ENCODE peak calls at places on chromosomes 6 and 20, in eight cellular contexts. One of them, this sample, is unnamed.

GRCh38 chr20:38214871-38215788 is 45.4 kb downstream of the KIAA1755 start:
- DNase-seq in lung: no peak
- DNase-seq in LoVo: no peak
- DNase-seq in lower leg skin: no peak
- DNase-seq in GM19239: no peak
- DNase-seq in stimulated activated naive CD4-positive, alpha-beta T cell: no peak
- DNase-seq in HT1080: no peak
- DNase-seq in Caki2: no peak
- DNase-seq in this sample: no peak

GRCh38 chr6:159094444-159095252 is 49.9 kb upstream of the TAGAP start:
- DNase-seq in Caki2: no peak
- DNase-seq in LoVo: no peak
- DNase-seq in lower leg skin: no peak
- DNase-seq in HT1080: no peak
- DNase-seq in lung: no peak
- DNase-seq in GM19239: no peak
- DNase-seq in stimulated activated naive CD4-positive, alpha-beta T cell: peak
- DNase-seq in this sample: no peak

GRCh38 chr6:54493138-54493537 is 184.9 kb downstream of the TINAG start:
- DNase-seq in LoVo: peak
- DNase-seq in stimulated activated naive CD4-positive, alpha-beta T cell: no peak
- DNase-seq in HT1080: peak
- DNase-seq in lung: no peak
- DNase-seq in lower leg skin: no peak
- DNase-seq in Caki2: peak
- DNase-seq in GM19239: no peak
- DNase-seq in this sample: no peak

GRCh38 chr6:41371992-41372525 is 36.7 kb downstream of the NCR2 start:
- DNase-seq in Caki2: peak
- DNase-seq in lung: no peak
- DNase-seq in lower leg skin: no peak
- DNase-seq in stimulated activated naive CD4-positive, alpha-beta T cell: no peak
- DNase-seq in HT1080: no peak
- DNase-seq in GM19239: no peak
- DNase-seq in LoVo: no peak
- DNase-seq in this sample: no peak

GRCh38 chr20:33408716-33409654 is 7.7 kb upstream of the CDK5RAP1 start:
- DNase-seq in GM19239: no peak
- DNase-seq in Caki2: no peak
- DNase-seq in LoVo: no peak
- DNase-seq in lower leg skin: no peak
- DNase-seq in lung: no peak
- DNase-seq in HT1080: no peak
- DNase-seq in stimulated activated naive CD4-positive, alpha-beta T cell: no peak
- DNase-seq in this sample: no peak

GRCh38 chr6:52672422-52673025 is 1.6 kb downstream of the TMEM14A start:
- DNase-seq in stimulated activated naive CD4-positive, alpha-beta T cell: no peak
- DNase-seq in GM19239: no peak
- DNase-seq in Caki2: peak
- DNase-seq in LoVo: peak
- DNase-seq in HT1080: peak
- DNase-seq in lung: no peak
- DNase-seq in lower leg skin: no peak
- DNase-seq in this sample: no peak

GRCh38 chr6:19433101-19433500 is 404.1 kb upstream of the ID4 start:
- DNase-seq in lung: no peak
- DNase-seq in stimulated activated naive CD4-positive, alpha-beta T cell: no peak
- DNase-seq in GM19239: no peak
- DNase-seq in lower leg skin: no peak
- DNase-seq in HT1080: no peak
- DNase-seq in LoVo: no peak
- DNase-seq in Caki2: no peak
- DNase-seq in this sample: no peak

GRCh38 chr6:143064996-143065683 is 4.5 kb downstream of the AIG1 start:
- DNase-seq in HT1080: peak
- DNase-seq in lung: no peak
- DNase-seq in GM19239: no peak
- DNase-seq in LoVo: no peak
- DNase-seq in Caki2: peak
- DNase-seq in lower leg skin: no peak
- DNase-seq in stimulated activated naive CD4-positive, alpha-beta T cell: no peak
- DNase-seq in this sample: no peak

GRCh38 chr20:31602430-31602778 is 2.7 kb upstream of the ID1 start:
- DNase-seq in LoVo: no peak
- DNase-seq in HT1080: no peak
- DNase-seq in Caki2: no peak
- DNase-seq in lung: no peak
- DNase-seq in GM19239: no peak
- DNase-seq in stimulated activated naive CD4-positive, alpha-beta T cell: no peak
- DNase-seq in lower leg skin: no peak
- DNase-seq in this sample: no peak

GRCh38 chr6:111775145-111775936 is 97.9 kb downstream of the FYN start:
- DNase-seq in lower leg skin: no peak
- DNase-seq in Caki2: no peak
- DNase-seq in stimulated activated naive CD4-positive, alpha-beta T cell: no peak
- DNase-seq in LoVo: no peak
- DNase-seq in GM19239: no peak
- DNase-seq in lung: no peak
- DNase-seq in HT1080: no peak
- DNase-seq in this sample: no peak

GRCh38 chr20:14441201-14441600 is 103.8 kb upstream of the FLRT3 start:
- DNase-seq in HT1080: peak
- DNase-seq in lower leg skin: no peak
- DNase-seq in Caki2: no peak
- DNase-seq in LoVo: no peak
- DNase-seq in lung: no peak
- DNase-seq in GM19239: no peak
- DNase-seq in stimulated activated naive CD4-positive, alpha-beta T cell: no peak
- DNase-seq in this sample: no peak

GRCh38 chr6:52390361-52390727 is 28.4 kb downstream of the PAQR8 start:
- DNase-seq in HT1080: peak
- DNase-seq in lower leg skin: no peak
- DNase-seq in GM19239: peak
- DNase-seq in Caki2: peak
- DNase-seq in stimulated activated naive CD4-positive, alpha-beta T cell: peak
- DNase-seq in LoVo: peak
- DNase-seq in lung: no peak
- DNase-seq in this sample: peak

This sample was measured in effector memory CD8-positive, alpha-beta T cell.